ENCODE peak calls at places on chromosomes 12 and 14, in five cellular contexts. J is H9, E is GM23248, B is hepatocyte, W is endothelial cell of umbilical vein. A is an unnamed sample.

GRCh38 chr12:57582440-57582839 is 8.6 kb upstream of the PIP4K2C start:
- DNase-seq in J (no peak), E (no peak), B (no peak), W (no peak), A (no peak)

GRCh38 chr12:2283480-2283879 is 230.7 kb downstream of the CACNA1C start:
- DNase-seq in J (no peak), E (no peak), B (no peak), W (no peak), A (no peak)

GRCh38 chr12:100474617-100475016 is 951 bp downstream of the NR1H4 start:
- DNase-seq in J (no peak), E (no peak), B (no peak), W (no peak), A (no peak)

GRCh38 chr12:24560192-24560591 is 388.7 kb downstream of the BCAT1 start:
- DNase-seq in J (no peak), E (no peak), B (no peak), W (no peak), A (peak; percentile 51)

GRCh38 chr14:37695836-37696235 is 100.4 kb downstream of the TTC6 start:
- DNase-seq in J (no peak), E (peak; percentile 19), B (no peak), W (no peak), A (peak; percentile 73)

GRCh38 chr14:65872536-65872935 is 460.0 kb downstream of the FUT8 start:
- DNase-seq in J (no peak), E (peak; percentile 43), B (no peak), W (no peak), A (peak; percentile 23)

GRCh38 chr12:31235868-31236395 is 90.0 kb downstream of the SINHCAF start:
- DNase-seq in J (no peak), E (no peak), B (no peak), W (no peak), A (no peak)

GRCh38 chr12:91529829-91530228 is 347.2 kb upstream of the DCN start:
- DNase-seq in J (no peak), E (peak; percentile 1), B (no peak), W (peak; percentile 39), A (peak; percentile 12)

GRCh38 chr12:94074970-94075695 is 73.2 kb upstream of the PLXNC1 start:
- DNase-seq in J (peak; percentile 56), E (peak; percentile 97), B (peak; percentile 85), W (peak; percentile 28), A (peak; percentile 89)

GRCh38 chr14:92973265-92973797 is 50.4 kb downstream of the CHGA start:
- DNase-seq in J (peak; percentile 88), E (peak; percentile 96), B (peak; percentile 78), W (peak; percentile 17), A (peak; percentile 56)

GRCh38 chr12:12718382-12718761 is 1.2 kb downstream of the CDKN1B start:
- DNase-seq in J (no peak), E (peak; percentile 54), B (no peak), W (no peak), A (no peak)

GRCh38 chr12:3185260-3185870 is 108.2 kb downstream of the TSPAN9 start:
- DNase-seq in J (no peak), E (no peak), B (no peak), W (no peak), A (no peak)

DNA sequence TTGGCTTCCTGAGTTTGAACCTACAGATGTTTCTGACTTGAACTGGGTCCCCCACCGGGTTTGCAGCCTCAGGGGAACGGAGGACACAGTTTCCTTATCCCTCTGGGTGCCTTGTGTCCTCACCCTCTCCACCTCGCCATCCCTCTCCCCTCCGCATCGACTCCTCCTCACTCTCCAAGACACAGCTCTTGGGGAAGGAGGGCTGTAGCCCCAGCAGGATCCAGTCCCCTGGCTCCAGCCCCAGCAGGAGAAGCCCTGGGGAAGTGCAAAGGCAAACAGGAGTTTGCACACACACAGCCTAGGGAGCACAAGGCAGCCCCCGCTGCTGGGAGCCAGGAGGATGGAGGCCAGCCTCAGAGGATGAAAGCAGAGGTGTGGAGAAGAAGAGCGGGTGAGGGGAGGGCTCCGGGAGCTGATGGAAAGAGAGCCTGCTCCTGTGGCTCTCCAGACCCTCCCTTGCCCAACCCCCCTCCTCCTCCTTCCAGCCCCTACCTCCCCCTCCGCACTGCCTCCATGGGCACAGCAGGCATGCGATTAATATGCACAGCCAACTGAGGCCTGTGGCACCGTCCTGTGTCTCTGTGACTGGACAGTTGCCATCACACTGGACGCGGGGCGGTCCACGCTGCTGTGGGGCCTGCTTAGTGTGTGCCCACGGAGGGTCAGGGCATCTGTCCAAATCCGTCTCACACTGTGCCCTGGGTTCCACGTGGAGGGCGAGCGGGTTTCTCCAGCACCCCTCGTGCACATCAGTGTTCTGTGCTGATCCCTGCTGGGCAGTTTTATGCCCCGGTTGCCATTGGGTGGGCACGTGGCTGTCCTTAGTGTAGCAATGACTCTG is 193.7 kb upstream of the DIO3 start:
- DNase-seq in J (no peak), E (no peak), B (no peak), W (no peak), A (no peak)
- H3K4me2 ChIP-seq in J (no peak overlapping the region), E (no peak overlapping the region), B (no peak overlapping the region), W (no peak overlapping the region), A (no peak overlapping the region)

DNA sequence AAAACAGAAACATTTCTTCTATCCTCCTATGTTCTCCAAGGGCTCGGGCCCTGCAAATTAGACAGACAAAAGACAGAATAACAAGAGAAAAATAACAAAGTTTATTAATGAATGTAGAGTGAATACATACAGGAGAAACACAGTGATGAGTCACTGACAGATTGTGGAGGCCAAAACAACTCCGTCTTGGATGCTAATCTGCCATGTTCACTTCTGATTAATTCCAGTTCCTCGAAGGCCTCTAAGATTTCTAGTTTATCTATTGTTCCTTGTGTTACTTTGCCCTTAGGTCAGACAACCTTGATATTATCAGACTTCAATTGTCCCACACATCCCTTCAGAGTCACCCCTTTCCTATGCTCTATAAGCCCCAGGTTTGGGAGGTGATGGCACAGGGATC is 26.8 kb upstream of the NEDD1 start:
- DNase-seq in J (no peak), E (no peak), B (no peak), W (no peak), A (no peak)
- H3K27ac ChIP-seq in J (no peak overlapping the region), E (no peak overlapping the region), B (no peak overlapping the region), W (no peak overlapping the region), A (no peak overlapping the region)

GRCh38 chr14:84003316-84003715 is 1526.6 kb upstream of the FLRT2 start:
- DNase-seq in J (no peak), E (no peak), B (no peak), W (peak; percentile 27), A (no peak)
- H3K4me2 ChIP-seq in J (no peak overlapping the region), E (no peak overlapping the region), B (no peak overlapping the region), W (no peak overlapping the region), A (no peak overlapping the region)

GRCh38 chr12:131115766-131116165 is 162.1 kb downstream of the ADGRD1 start:
- DNase-seq in J (no peak), E (no peak), B (no peak), W (no peak), A (no peak)
- H3K27ac ChIP-seq in J (no peak overlapping the region), E (no peak overlapping the region), B (no peak overlapping the region), W (no peak overlapping the region), A (no peak overlapping the region)

GRCh38 chr14:30645600-30645999 is 23.5 kb downstream of the SCFD1 start:
- DNase-seq in J (no peak), E (no peak), B (no peak), W (no peak), A (no peak)

GRCh38 chr14:30651934-30652333 is 29.8 kb downstream of the SCFD1 start:
- DNase-seq in J (no peak), E (no peak), B (no peak), W (no peak), A (no peak)

DNA sequence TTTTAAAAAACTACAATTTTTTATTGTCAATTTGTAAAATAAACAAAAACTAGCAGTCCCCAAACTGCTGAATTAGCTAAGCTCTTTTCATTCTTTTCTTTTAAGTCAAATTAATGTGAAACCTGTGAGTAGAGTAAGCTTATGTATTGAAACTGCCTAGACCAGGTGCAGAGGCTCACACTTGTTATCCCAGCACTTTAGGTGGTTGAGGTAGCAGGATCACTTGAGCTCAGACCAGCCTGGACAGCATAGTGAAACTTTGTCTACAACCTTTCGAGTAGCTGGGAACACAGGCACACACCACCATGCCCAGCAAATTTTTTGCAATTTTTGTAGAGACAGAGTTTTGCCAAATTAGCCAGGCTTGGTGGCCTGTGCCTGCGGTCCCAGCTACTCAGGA is 26.4 kb downstream of the SCFD1 start:
- DNase-seq in J (no peak), E (no peak), B (no peak), W (no peak), A (no peak)
- H3K4me2 ChIP-seq in J (no peak overlapping the region), E (no peak overlapping the region), B (no peak overlapping the region), W (no peak overlapping the region), A (no peak overlapping the region)

DNA sequence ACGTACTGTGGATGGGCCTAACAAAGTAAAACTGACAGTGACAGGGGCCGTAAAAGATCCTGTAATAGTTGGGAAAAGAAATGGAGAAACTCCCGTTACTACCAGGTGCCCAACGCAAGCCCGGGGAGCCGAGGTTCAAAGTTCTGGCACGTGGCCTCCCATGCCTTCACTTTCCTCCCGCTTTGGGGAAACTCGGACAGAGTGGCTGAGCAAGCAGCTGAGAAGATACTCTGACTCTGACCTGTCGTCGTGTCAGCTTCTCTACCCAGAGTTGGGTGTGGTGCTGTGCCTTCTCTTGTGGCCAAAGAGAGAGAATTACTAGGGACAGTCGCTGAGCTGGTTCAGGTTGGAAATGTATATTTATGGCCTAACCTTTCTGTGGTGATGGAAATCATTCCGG is 1.7 kb downstream of the B4GALNT3 start:
- DNase-seq in J (no peak), E (no peak), B (peak; percentile 56), W (no peak), A (no peak)
- H3K27ac ChIP-seq in J (no peak overlapping the region), E (no peak overlapping the region), B (peak overlapping the region; percentile 29), W (no peak overlapping the region), A (no peak overlapping the region)

DNA sequence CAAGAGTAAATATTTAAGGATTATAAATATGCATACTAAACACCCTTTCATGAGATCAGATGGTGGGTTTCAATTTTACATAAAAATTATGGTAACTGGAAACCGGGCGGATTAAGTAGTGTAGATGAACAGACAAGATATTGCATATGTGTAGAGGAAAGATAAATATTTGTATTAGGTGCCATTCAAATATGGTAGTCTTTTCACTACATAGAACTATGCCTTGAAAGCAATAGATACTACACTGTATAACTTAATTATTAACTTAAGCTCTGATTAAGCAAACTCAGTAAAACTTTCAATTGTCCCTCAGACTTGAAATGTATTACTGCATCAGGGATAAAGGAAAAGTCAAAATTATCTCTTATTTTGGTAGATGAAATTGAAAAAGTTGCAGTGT is 1.9 kb downstream of the PTPN21 start:
- DNase-seq in J (no peak), E (no peak), B (no peak), W (no peak), A (no peak)
- H3K4me2 ChIP-seq in J (no peak overlapping the region), E (peak overlapping the region; percentile 99), B (peak overlapping the region; percentile 84), W (peak overlapping the region; percentile 99), A (peak overlapping the region; percentile 68)

GRCh38 chr14:20329355-20329754 is 3.7 kb downstream of the CCNB1IP1 start:
- DNase-seq in J (no peak), E (no peak), B (no peak), W (no peak), A (no peak)
- H3K27ac ChIP-seq in J (no peak overlapping the region), E (no peak overlapping the region), B (no peak overlapping the region), W (no peak overlapping the region), A (no peak overlapping the region)

DNA sequence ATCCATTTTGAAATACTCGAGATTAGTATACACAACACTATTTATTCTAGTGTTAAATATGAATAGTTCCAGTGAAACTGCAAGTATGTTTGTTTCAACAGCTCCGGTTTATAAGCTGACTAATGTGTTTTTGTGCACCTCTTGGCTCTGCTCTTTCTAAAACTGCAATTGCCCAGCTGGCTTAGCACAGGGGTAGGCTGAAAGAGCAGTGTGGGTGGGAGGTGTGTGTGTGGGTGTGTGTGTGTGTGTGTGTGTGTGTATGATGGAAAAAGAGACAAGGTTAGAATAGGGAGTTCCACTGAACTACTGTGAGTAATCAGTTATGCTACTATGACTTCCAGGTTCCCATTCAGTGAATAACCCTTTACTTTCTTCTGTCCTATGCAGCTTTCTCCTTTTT is 37.8 kb upstream of the DDHD1 start:
- DNase-seq in J (no peak), E (peak; percentile 28), B (no peak), W (no peak), A (no peak)
- H3K4me2 ChIP-seq in J (no peak overlapping the region), E (no peak overlapping the region), B (no peak overlapping the region), W (no peak overlapping the region), A (no peak overlapping the region)

GRCh38 chr12:64780531-64781373 is 21.5 kb upstream of the GNS start:
- DNase-seq in J (peak; percentile 73), E (peak; percentile 40), B (peak; percentile 61), W (peak; percentile 43), A (no peak)
- H3K27ac ChIP-seq in J (no peak overlapping the region), E (no peak overlapping the region), B (peak overlapping the region; percentile 47), W (no peak overlapping the region), A (no peak overlapping the region)